ENCODE peak calls at places on chromosomes 3 and 15, in five cellular contexts. J, H, P, U and E are unnamed samples.

GRCh38 chr3:125479091-125479490 is 40.9 kb downstream of the SNX4 start:
- DNase-seq in P (no peak), H (no peak), J (no peak), U (no peak), E (no peak)

GRCh38 chr3:161854232-161854771 is 357.7 kb downstream of the OTOL1 start:
- DNase-seq in P (no peak), U (peak), H (no peak), J (peak), E (no peak)

GRCh38 chr15:96158938-96159337 is 171.6 kb upstream of the NR2F2 start:
- DNase-seq in H (no peak), U (no peak), J (peak), P (no peak), E (no peak)

GRCh38 chr3:188553569-188553968 is 399.6 kb downstream of the LPP start:
- DNase-seq in H (no peak), J (no peak), U (no peak), P (no peak), E (no peak)

GRCh38 chr3:23728651-23729117 is 77.1 kb upstream of the UBE2E1 start:
- DNase-seq in J (no peak), U (no peak), P (no peak), H (no peak), E (no peak)

GRCh38 chr3:54071596-54071995 is 50.8 kb upstream of the CACNA2D3 start:
- DNase-seq in H (no peak), P (no peak), U (no peak), J (peak), E (no peak)

GRCh38 chr3:150447631-150448465 is 39.8 kb downstream of the TSC22D2 start:
- DNase-seq in H (no peak), U (no peak), P (no peak), J (no peak), E (peak)

GRCh38 chr3:9878700-9879099 is 1.4 kb downstream of the CIDEC start:
- DNase-seq in P (no peak), H (no peak), U (no peak), J (no peak), E (no peak)

GRCh38 chr15:22806156-22806555 is 19.7 kb downstream of the NIPA1 start:
- DNase-seq in P (no peak), J (no peak), H (no peak), U (no peak), E (no peak)

GRCh38 chr3:24734019-24734418 is 239.4 kb upstream of the THRB start:
- DNase-seq in P (no peak), H (no peak), U (no peak), J (no peak), E (no peak)

GRCh38 chr3:188326968-188327367 is 173.0 kb downstream of the LPP start:
- DNase-seq in H (no peak), J (peak), U (no peak), P (no peak), E (no peak)

GRCh38 chr3:168540726-168541125 is 445.0 kb upstream of the GOLIM4 start:
- DNase-seq in U (no peak), J (no peak), H (no peak), P (no peak), E (no peak)

GRCh38 chr15:73865379-73865778 is 8.0 kb upstream of the TBC1D21 start:
- DNase-seq in U (no peak), J (no peak), H (no peak), P (no peak), E (no peak)

GRCh38 chr3:151553873-151554272 is 93.0 kb upstream of the IGSF10 start:
- DNase-seq in J (peak), P (no peak), U (no peak), H (no peak), E (no peak)

GRCh38 chr15:81373996-81374395 is at the start of gene TMC3:
- DNase-seq in H (no peak), U (no peak), J (no peak), P (no peak), E (no peak)

GRCh38 chr3:50156991-50157493 is 1.9 kb downstream of the SEMA3F start:
- DNase-seq in J (peak), H (no peak), U (no peak), P (peak), E (no peak)

GRCh38 chr3:119589087-119589773 is 8.5 kb upstream of the PLA1A start:
- DNase-seq in U (no peak), J (no peak), H (no peak), P (peak), E (no peak)

GRCh38 chr3:104952587-104952986 is 414.1 kb upstream of the ALCAM start:
- DNase-seq in H (no peak), J (peak), P (no peak), U (no peak), E (no peak)

GRCh38 chr3:119815716-119816115 is 33.8 kb downstream of the NR1I2 start:
- DNase-seq in U (no peak), P (no peak), J (no peak), H (no peak), E (no peak)

GRCh38 chr3:100100454-100100853 is 13.8 kb downstream of the FILIP1L start:
- DNase-seq in H (no peak), P (no peak), U (no peak), J (no peak), E (no peak)

GRCh38 chr3:23810342-23811116 is 4.8 kb downstream of the UBE2E1 start:
- DNase-seq in P (peak), U (peak), H (peak), J (no peak), E (no peak)

GRCh38 chr3:46673151-46674030 is 20.1 kb downstream of the ALS2CL start:
- DNase-seq in U (no peak), J (no peak), H (peak), P (peak), E (no peak)

GRCh38 chr15:29107291-29107890 is 162.2 kb downstream of the NSMCE3 start:
- DNase-seq in J (no peak), H (peak), P (no peak), U (no peak), E (no peak)

GRCh38 chr15:75729304-75730069 is 16.8 kb upstream of the CSPG4 start:
- DNase-seq in J (no peak), P (no peak), H (peak), U (no peak), E (no peak)

GRCh38 chr15:100595964-100596363 is 6.0 kb downstream of the LINS1 start:
- DNase-seq in H (no peak), J (no peak), U (no peak), P (no peak), E (no peak)